ENCODE peak calls at places on chromosomes 1 and 21, in seven cellular contexts. One of them, this sample, is unnamed.

GRCh38 chr1:934991-935750 is 11.4 kb downstream of the SAMD11 start:
- DNase-seq in NCI-H1092 treated with DMSO at 0.1 percent for 48 hours: no peak
- DNase-seq in GM12865: no peak
- DNase-seq in midbrain: no peak
- DNase-seq in NCI-H1694 treated with DMSO at 0.1 percent for 48 hours: no peak
- DNase-seq in GM04503: no peak
- DNase-seq in AG04450: no peak
- DNase-seq in this sample: no peak

GRCh38 chr1:211606914-211607751 is 28.2 kb upstream of the SLC30A1 start:
- DNase-seq in NCI-H1092 treated with DMSO at 0.1 percent for 48 hours: no peak
- DNase-seq in GM12865: peak
- DNase-seq in midbrain: peak
- DNase-seq in NCI-H1694 treated with DMSO at 0.1 percent for 48 hours: peak
- DNase-seq in GM04503: no peak
- DNase-seq in AG04450: no peak
- DNase-seq in this sample: peak

GRCh38 chr1:19411612-19412011 is 73.7 kb downstream of the CAPZB start:
- DNase-seq in NCI-H1092 treated with DMSO at 0.1 percent for 48 hours: no peak
- DNase-seq in GM12865: peak
- DNase-seq in midbrain: no peak
- DNase-seq in NCI-H1694 treated with DMSO at 0.1 percent for 48 hours: no peak
- DNase-seq in GM04503: no peak
- DNase-seq in AG04450: no peak
- DNase-seq in this sample: no peak

GRCh38 chr1:183472488-183473285 is at the start of gene SMG7:
- DNase-seq in NCI-H1092 treated with DMSO at 0.1 percent for 48 hours: no peak
- DNase-seq in GM12865: peak
- DNase-seq in midbrain: peak
- DNase-seq in NCI-H1694 treated with DMSO at 0.1 percent for 48 hours: no peak
- DNase-seq in GM04503: no peak
- DNase-seq in AG04450: no peak
- DNase-seq in this sample: peak

GRCh38 chr1:174413632-174414031 is 34.1 kb upstream of the GPR52 start:
- DNase-seq in NCI-H1092 treated with DMSO at 0.1 percent for 48 hours: no peak
- DNase-seq in GM12865: no peak
- DNase-seq in midbrain: peak
- DNase-seq in NCI-H1694 treated with DMSO at 0.1 percent for 48 hours: no peak
- DNase-seq in GM04503: no peak
- DNase-seq in AG04450: no peak
- DNase-seq in this sample: no peak

GRCh38 chr1:175866776-175867175 is 123.4 kb upstream of the TNR start:
- DNase-seq in NCI-H1092 treated with DMSO at 0.1 percent for 48 hours: no peak
- DNase-seq in GM12865: no peak
- DNase-seq in midbrain: peak
- DNase-seq in NCI-H1694 treated with DMSO at 0.1 percent for 48 hours: no peak
- DNase-seq in GM04503: no peak
- DNase-seq in AG04450: no peak
- DNase-seq in this sample: no peak

GRCh38 chr1:213600879-213601278 is 386.9 kb upstream of the PROX1 start:
- DNase-seq in NCI-H1092 treated with DMSO at 0.1 percent for 48 hours: no peak
- DNase-seq in GM12865: no peak
- DNase-seq in midbrain: no peak
- DNase-seq in NCI-H1694 treated with DMSO at 0.1 percent for 48 hours: no peak
- DNase-seq in GM04503: no peak
- DNase-seq in AG04450: no peak
- DNase-seq in this sample: no peak

GRCh38 chr21:38861989-38862683 is 56.4 kb downstream of the ETS2 start:
- DNase-seq in NCI-H1092 treated with DMSO at 0.1 percent for 48 hours: no peak
- DNase-seq in GM12865: peak
- DNase-seq in midbrain: no peak
- DNase-seq in NCI-H1694 treated with DMSO at 0.1 percent for 48 hours: no peak
- DNase-seq in GM04503: no peak
- DNase-seq in AG04450: no peak
- DNase-seq in this sample: peak

GRCh38 chr1:151907363-151908139 is 1.8 kb downstream of the THEM4 start:
- DNase-seq in NCI-H1092 treated with DMSO at 0.1 percent for 48 hours: no peak
- DNase-seq in GM12865: no peak
- DNase-seq in midbrain: no peak
- DNase-seq in NCI-H1694 treated with DMSO at 0.1 percent for 48 hours: no peak
- DNase-seq in GM04503: no peak
- DNase-seq in AG04450: no peak
- DNase-seq in this sample: no peak

GRCh38 chr1:152036316-152037216 is at the start of gene S100A11:
- DNase-seq in NCI-H1092 treated with DMSO at 0.1 percent for 48 hours: no peak
- DNase-seq in GM12865: peak
- DNase-seq in midbrain: peak
- DNase-seq in NCI-H1694 treated with DMSO at 0.1 percent for 48 hours: no peak
- DNase-seq in GM04503: no peak
- DNase-seq in AG04450: peak
- DNase-seq in this sample: peak

GRCh38 chr1:83131692-83131955 is 867.3 kb downstream of the TTLL7 start:
- DNase-seq in NCI-H1092 treated with DMSO at 0.1 percent for 48 hours: no peak
- DNase-seq in GM12865: no peak
- DNase-seq in midbrain: no peak
- DNase-seq in NCI-H1694 treated with DMSO at 0.1 percent for 48 hours: no peak
- DNase-seq in GM04503: no peak
- DNase-seq in AG04450: no peak
- DNase-seq in this sample: no peak

GRCh38 chr21:44049606-44050005 is 37.5 kb downstream of the TRAPPC10 start:
- DNase-seq in NCI-H1092 treated with DMSO at 0.1 percent for 48 hours: no peak
- DNase-seq in GM12865: no peak
- DNase-seq in midbrain: no peak
- DNase-seq in NCI-H1694 treated with DMSO at 0.1 percent for 48 hours: no peak
- DNase-seq in GM04503: no peak
- DNase-seq in AG04450: no peak
- DNase-seq in this sample: no peak

GRCh38 chr1:93878501-93878888 is 511 bp downstream of the DNTTIP2 start:
- DNase-seq in NCI-H1092 treated with DMSO at 0.1 percent for 48 hours: no peak
- DNase-seq in GM12865: peak
- DNase-seq in midbrain: no peak
- DNase-seq in NCI-H1694 treated with DMSO at 0.1 percent for 48 hours: no peak
- DNase-seq in GM04503: peak
- DNase-seq in AG04450: no peak
- DNase-seq in this sample: peak

GRCh38 chr1:47262787-47263413 is 30.9 kb upstream of the TAL1 start:
- DNase-seq in NCI-H1092 treated with DMSO at 0.1 percent for 48 hours: peak
- DNase-seq in GM12865: peak
- DNase-seq in midbrain: peak
- DNase-seq in NCI-H1694 treated with DMSO at 0.1 percent for 48 hours: peak
- DNase-seq in GM04503: no peak
- DNase-seq in AG04450: no peak
- DNase-seq in this sample: peak

GRCh38 chr1:18643154-18644012 is 12.7 kb downstream of the PAX7 start:
- DNase-seq in NCI-H1092 treated with DMSO at 0.1 percent for 48 hours: no peak
- DNase-seq in GM12865: no peak
- DNase-seq in midbrain: no peak
- DNase-seq in NCI-H1694 treated with DMSO at 0.1 percent for 48 hours: no peak
- DNase-seq in GM04503: no peak
- DNase-seq in AG04450: no peak
- DNase-seq in this sample: no peak

GRCh38 chr1:241240084-241240483 is 116.9 kb downstream of the RGS7 start:
- DNase-seq in NCI-H1092 treated with DMSO at 0.1 percent for 48 hours: no peak
- DNase-seq in GM12865: no peak
- DNase-seq in midbrain: no peak
- DNase-seq in NCI-H1694 treated with DMSO at 0.1 percent for 48 hours: no peak
- DNase-seq in GM04503: no peak
- DNase-seq in AG04450: no peak
- DNase-seq in this sample: no peak

GRCh38 chr21:16841917-16842316 is 670.9 kb upstream of the CXADR start:
- DNase-seq in NCI-H1092 treated with DMSO at 0.1 percent for 48 hours: peak
- DNase-seq in GM12865: no peak
- DNase-seq in midbrain: no peak
- DNase-seq in NCI-H1694 treated with DMSO at 0.1 percent for 48 hours: no peak
- DNase-seq in GM04503: no peak
- DNase-seq in AG04450: no peak
- DNase-seq in this sample: no peak

GRCh38 chr1:71930526-71930925 is 351.8 kb downstream of the NEGR1 start:
- DNase-seq in NCI-H1092 treated with DMSO at 0.1 percent for 48 hours: no peak
- DNase-seq in GM12865: no peak
- DNase-seq in midbrain: no peak
- DNase-seq in NCI-H1694 treated with DMSO at 0.1 percent for 48 hours: no peak
- DNase-seq in GM04503: no peak
- DNase-seq in AG04450: no peak
- DNase-seq in this sample: no peak

GRCh38 chr1:67191668-67192520 is 25.6 kb downstream of the IL23R start:
- DNase-seq in NCI-H1092 treated with DMSO at 0.1 percent for 48 hours: no peak
- DNase-seq in GM12865: no peak
- DNase-seq in midbrain: no peak
- DNase-seq in NCI-H1694 treated with DMSO at 0.1 percent for 48 hours: no peak
- DNase-seq in GM04503: no peak
- DNase-seq in AG04450: no peak
- DNase-seq in this sample: no peak

GRCh38 chr21:33063907-33064622 is 5.9 kb upstream of the OLIG1 start:
- DNase-seq in NCI-H1092 treated with DMSO at 0.1 percent for 48 hours: no peak
- DNase-seq in GM12865: no peak
- DNase-seq in midbrain: no peak
- DNase-seq in NCI-H1694 treated with DMSO at 0.1 percent for 48 hours: no peak
- DNase-seq in GM04503: no peak
- DNase-seq in AG04450: no peak
- DNase-seq in this sample: no peak

GRCh38 chr1:18907914-18908845 is 5.8 kb upstream of the ALDH4A1 start:
- DNase-seq in NCI-H1092 treated with DMSO at 0.1 percent for 48 hours: no peak
- DNase-seq in GM12865: peak
- DNase-seq in midbrain: no peak
- DNase-seq in NCI-H1694 treated with DMSO at 0.1 percent for 48 hours: no peak
- DNase-seq in GM04503: no peak
- DNase-seq in AG04450: no peak
- DNase-seq in this sample: no peak

GRCh38 chr1:240415532-240415931 is 196.4 kb downstream of the GREM2 start:
- DNase-seq in NCI-H1092 treated with DMSO at 0.1 percent for 48 hours: no peak
- DNase-seq in GM12865: no peak
- DNase-seq in midbrain: no peak
- DNase-seq in NCI-H1694 treated with DMSO at 0.1 percent for 48 hours: no peak
- DNase-seq in GM04503: no peak
- DNase-seq in AG04450: no peak
- DNase-seq in this sample: no peak

GRCh38 chr1:238152119-238152518 is 261.4 kb upstream of the ZP4 start:
- DNase-seq in NCI-H1092 treated with DMSO at 0.1 percent for 48 hours: no peak
- DNase-seq in GM12865: no peak
- DNase-seq in midbrain: no peak
- DNase-seq in NCI-H1694 treated with DMSO at 0.1 percent for 48 hours: no peak
- DNase-seq in GM04503: no peak
- DNase-seq in AG04450: no peak
- DNase-seq in this sample: no peak

GRCh38 chr1:212620293-212620692 is 11.7 kb downstream of the ATF3 start:
- DNase-seq in NCI-H1092 treated with DMSO at 0.1 percent for 48 hours: no peak
- DNase-seq in GM12865: no peak
- DNase-seq in midbrain: no peak
- DNase-seq in NCI-H1694 treated with DMSO at 0.1 percent for 48 hours: no peak
- DNase-seq in GM04503: no peak
- DNase-seq in AG04450: no peak
- DNase-seq in this sample: no peak

GRCh38 chr1:217117973-217118465 is 394.8 kb upstream of the ESRRG start:
- DNase-seq in NCI-H1092 treated with DMSO at 0.1 percent for 48 hours: no peak
- DNase-seq in GM12865: no peak
- DNase-seq in midbrain: no peak
- DNase-seq in NCI-H1694 treated with DMSO at 0.1 percent for 48 hours: no peak
- DNase-seq in GM04503: no peak
- DNase-seq in AG04450: no peak
- DNase-seq in this sample: no peak

GRCh38 chr1:56532359-56532696 is 47.0 kb downstream of the PLPP3 start:
- DNase-seq in NCI-H1092 treated with DMSO at 0.1 percent for 48 hours: no peak
- DNase-seq in GM12865: no peak
- DNase-seq in midbrain: no peak
- DNase-seq in NCI-H1694 treated with DMSO at 0.1 percent for 48 hours: no peak
- DNase-seq in GM04503: no peak
- DNase-seq in AG04450: peak
- DNase-seq in this sample: no peak

GRCh38 chr1:33361553-33362262 is 40.8 kb upstream of the A3GALT2 start:
- DNase-seq in NCI-H1092 treated with DMSO at 0.1 percent for 48 hours: peak
- DNase-seq in GM12865: peak
- DNase-seq in midbrain: peak
- DNase-seq in NCI-H1694 treated with DMSO at 0.1 percent for 48 hours: no peak
- DNase-seq in GM04503: no peak
- DNase-seq in AG04450: no peak
- DNase-seq in this sample: no peak

GRCh38 chr1:16019580-16020277 is 1.9 kb upstream of the HSPB7 start:
- DNase-seq in NCI-H1092 treated with DMSO at 0.1 percent for 48 hours: no peak
- DNase-seq in GM12865: no peak
- DNase-seq in midbrain: peak
- DNase-seq in NCI-H1694 treated with DMSO at 0.1 percent for 48 hours: no peak
- DNase-seq in GM04503: no peak
- DNase-seq in AG04450: no peak
- DNase-seq in this sample: no peak

GRCh38 chr1:60510162-60510561 is 436.6 kb upstream of the C1orf87 start:
- DNase-seq in NCI-H1092 treated with DMSO at 0.1 percent for 48 hours: no peak
- DNase-seq in GM12865: no peak
- DNase-seq in midbrain: no peak
- DNase-seq in NCI-H1694 treated with DMSO at 0.1 percent for 48 hours: no peak
- DNase-seq in GM04503: no peak
- DNase-seq in AG04450: no peak
- DNase-seq in this sample: no peak

GRCh38 chr1:46519209-46519608 is 29.6 kb downstream of the DMBX1 start:
- DNase-seq in NCI-H1092 treated with DMSO at 0.1 percent for 48 hours: no peak
- DNase-seq in GM12865: no peak
- DNase-seq in midbrain: no peak
- DNase-seq in NCI-H1694 treated with DMSO at 0.1 percent for 48 hours: no peak
- DNase-seq in GM04503: no peak
- DNase-seq in AG04450: no peak
- DNase-seq in this sample: no peak

GRCh38 chr1:119012383-119012782 is 24.2 kb upstream of the TBX15 start:
- DNase-seq in NCI-H1092 treated with DMSO at 0.1 percent for 48 hours: no peak
- DNase-seq in GM12865: no peak
- DNase-seq in midbrain: no peak
- DNase-seq in NCI-H1694 treated with DMSO at 0.1 percent for 48 hours: no peak
- DNase-seq in GM04503: no peak
- DNase-seq in AG04450: no peak
- DNase-seq in this sample: no peak

This sample was measured in MM.1S.